ENCODE peak calls at places on chromosome 3, in four cellular contexts. O is IMR-90, R is neural crest cell, G is K562. A is an unnamed sample.

GRCh38 chr3:8499181-8499611 is 2.4 kb upstream of the LMCD1 start:
- DNase-seq in O (no peak), R (peak), G (no peak), A (no peak)

GRCh38 chr3:150388468-150389418 is 19.4 kb upstream of the TSC22D2 start:
- DNase-seq in G (no peak), R (no peak), O (no peak), A (no peak)

GRCh38 chr3:32076566-32076965 is 29.9 kb upstream of the GPD1L start:
- DNase-seq in G (peak), R (no peak), O (no peak), A (no peak)

GRCh38 chr3:111749171-111750170 is 109.6 kb upstream of the PHLDB2 start:
- DNase-seq in R (no peak), O (no peak), G (no peak), A (no peak)

GRCh38 chr3:140250945-140251344 is 316.0 kb downstream of the CLSTN2 start:
- DNase-seq in G (no peak), O (no peak), R (no peak), A (no peak)

GRCh38 chr3:4515896-4516295 is 22.7 kb downstream of the ITPR1 start:
- DNase-seq in R (no peak), G (no peak), O (no peak), A (no peak)

GRCh38 chr3:39405687-39406367 is 693 bp upstream of the RPSA start:
- DNase-seq in R (no peak), O (no peak), G (no peak), A (no peak)

GRCh38 chr3:61589856-61590255 is 28.5 kb downstream of the PTPRG start:
- DNase-seq in G (no peak), R (no peak), O (peak), A (no peak)

GRCh38 chr3:114709102-114709501 is 415.3 kb downstream of the TIGIT start:
- DNase-seq in R (no peak), O (peak), G (no peak), A (no peak)

GRCh38 chr3:39184968-39185285 is 7.5 kb downstream of the XIRP1 start:
- DNase-seq in R (no peak), G (no peak), O (no peak), A (no peak)

GRCh38 chr3:197040679-197041078 is 11.1 kb upstream of the MELTF start:
- DNase-seq in O (no peak), R (no peak), G (no peak), A (no peak)

GRCh38 chr3:149646181-149646766 is 11.6 kb downstream of the WWTR1 start:
- DNase-seq in R (no peak), G (no peak), O (peak), A (no peak)

GRCh38 chr3:186298876-186299275 is 63.2 kb downstream of the DGKG start:
- DNase-seq in O (no peak), R (no peak), G (no peak), A (no peak)

GRCh38 chr3:168459229-168459784 is 363.6 kb upstream of the GOLIM4 start:
- DNase-seq in R (no peak), O (peak), G (no peak), A (no peak)

GRCh38 chr3:4540267-4540666 is 47.1 kb downstream of the ITPR1 start:
- DNase-seq in R (no peak), G (no peak), O (no peak), A (no peak)

GRCh38 chr3:50195501-50196252 is 4.3 kb downstream of the GNAT1 start:
- DNase-seq in R (no peak), G (no peak), O (no peak), A (no peak)

GRCh38 chr3:99548674-99549073 is 89.7 kb upstream of the COL8A1 start:
- DNase-seq in G (no peak), R (no peak), O (no peak), A (no peak)

GRCh38 chr3:38567498-38567897 is 71.4 kb downstream of the EXOG start:
- DNase-seq in O (no peak), G (no peak), R (no peak), A (no peak)

GRCh38 chr3:50189274-50189673 is 2.1 kb upstream of the GNAT1 start:
- DNase-seq in O (peak), R (peak), G (peak), A (peak)

GRCh38 chr3:179133575-179133974 is 14.6 kb upstream of the PIK3CA start:
- DNase-seq in O (no peak), G (no peak), R (no peak), A (no peak)

GRCh38 chr3:177977381-177978158 is 558.7 kb upstream of the KCNMB2 start:
- DNase-seq in R (no peak), O (peak), G (no peak), A (no peak)

GRCh38 chr3:40873456-40873855 is 325.8 kb upstream of the CTNNB1 start:
- DNase-seq in R (no peak), O (no peak), G (no peak), A (no peak)

GRCh38 chr3:142595581-142595950 is 627 bp upstream of the PLS1 start:
- DNase-seq in O (peak), R (no peak), G (no peak), A (no peak)

GRCh38 chr3:7144696-7145308 is 283.9 kb downstream of the GRM7 start:
- DNase-seq in O (no peak), G (peak), R (peak), A (peak)

GRCh38 chr3:98972155-98972554 is 70.7 kb upstream of the DCBLD2 start:
- DNase-seq in O (peak), G (no peak), R (no peak), A (no peak)

GRCh38 chr3:14680716-14681115 is 5.8 kb downstream of the C3orf20 start:
- DNase-seq in O (peak), R (no peak), G (no peak), A (no peak)

GRCh38 chr3:143571548-143571947 is 276.7 kb downstream of the SLC9A9 start:
- DNase-seq in O (no peak), G (no peak), R (no peak), A (no peak)

GRCh38 chr3:42256135-42256819 is 9.7 kb downstream of the CCK start:
- DNase-seq in G (no peak), R (no peak), O (peak), A (no peak)

GRCh38 chr3:185820973-185821758 is 3.7 kb downstream of the IGF2BP2 start:
- DNase-seq in G (no peak), O (peak), R (no peak), A (no peak)

GRCh38 chr3:55286695-55287094 is 200.4 kb downstream of the WNT5A start:
- DNase-seq in R (no peak), O (no peak), G (no peak), A (no peak)
- TF ChIP-seq CTCF in R (no peak), O (no peak), G (no peak), A (no peak)

DNA sequence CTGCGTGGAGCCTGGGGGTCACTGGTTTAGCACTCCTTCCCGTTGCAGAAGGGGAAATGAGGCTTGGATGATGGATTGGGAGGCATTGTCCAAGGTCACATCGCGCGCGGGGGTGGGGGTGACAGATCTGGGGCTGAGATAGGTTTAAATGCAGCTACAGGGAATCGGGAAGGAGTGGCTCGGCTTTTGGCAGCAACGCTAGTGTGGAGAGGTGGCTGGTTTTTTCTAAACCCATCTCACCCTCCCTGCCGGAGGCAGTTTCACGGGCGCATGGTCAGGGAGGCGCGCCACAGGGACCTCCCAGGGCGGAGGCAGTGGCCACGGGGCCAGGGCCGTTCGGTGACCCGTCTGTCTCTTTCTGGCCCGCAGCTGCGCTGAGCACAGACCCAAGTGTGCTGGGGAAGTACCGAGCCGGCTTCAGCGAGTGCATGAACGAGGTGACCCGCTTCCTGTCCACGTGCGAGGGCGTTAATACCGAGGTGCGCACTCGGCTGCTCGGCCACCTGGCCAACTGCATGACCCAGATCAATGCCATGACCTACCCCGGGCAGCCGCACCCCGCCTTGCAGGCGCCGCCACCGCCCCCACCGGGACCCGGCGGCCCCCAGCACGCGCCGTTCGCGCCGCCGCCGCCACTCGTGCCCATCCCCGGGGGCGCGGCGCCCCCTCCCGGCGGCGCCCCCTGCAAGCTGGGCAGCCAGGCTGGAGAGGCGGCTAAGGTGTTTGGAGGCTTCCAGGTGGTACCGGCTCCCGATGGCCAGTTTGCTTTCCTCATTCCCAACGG is 1.6 kb downstream of the HES1 start:
- DNase-seq in R (peak), O (peak), G (peak), A (peak)
- TF ChIP-seq CTCF in R (peak), O (peak), G (peak), A (peak)

GRCh38 chr3:46209053-46209452 is 940 bp upstream of the CCR1 start:
- DNase-seq in O (no peak), G (no peak), R (no peak), A (no peak)

GRCh38 chr3:46209751-46210470 is 1.8 kb upstream of the CCR1 start:
- DNase-seq in R (no peak), O (peak), G (no peak), A (no peak)

GRCh38 chr3:46205286-46205960 is 2.7 kb downstream of the CCR1 start:
- DNase-seq in R (no peak), G (no peak), O (no peak), A (no peak)

GRCh38 chr3:46206284-46206683 is 1.8 kb downstream of the CCR1 start:
- DNase-seq in R (no peak), G (no peak), O (no peak), A (no peak)

DNA sequence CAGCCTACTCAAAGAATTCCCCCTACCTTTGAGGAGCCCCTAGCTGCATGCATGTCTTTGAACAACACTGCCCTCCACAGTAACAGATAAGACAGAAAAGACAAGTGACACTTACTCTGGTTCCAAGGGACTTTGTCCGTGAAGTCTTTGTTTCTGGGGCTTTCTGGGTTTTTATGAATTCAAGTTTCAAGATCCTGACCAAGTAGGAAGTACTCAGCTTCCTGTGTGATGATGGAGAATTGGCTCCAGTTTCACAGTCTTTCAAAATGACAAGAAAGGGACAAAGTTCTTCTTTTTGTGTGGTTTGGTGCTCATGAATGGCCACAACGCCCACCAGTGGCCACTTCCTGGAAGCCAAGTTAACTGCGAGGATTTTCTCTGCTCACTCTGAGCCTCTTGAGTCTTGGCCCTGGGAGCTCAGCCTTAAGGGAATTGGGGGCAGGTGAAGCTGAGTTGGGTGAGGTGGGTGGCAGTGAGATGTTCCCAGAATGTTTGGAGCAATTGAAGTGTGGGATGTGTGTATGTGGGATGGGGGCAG is at the start of gene CCR1:
- DNase-seq in G (no peak), O (peak), R (peak), A (peak)
- TF ChIP-seq CTCF in G (peak), O (peak), R (peak), A (peak)

DNA sequence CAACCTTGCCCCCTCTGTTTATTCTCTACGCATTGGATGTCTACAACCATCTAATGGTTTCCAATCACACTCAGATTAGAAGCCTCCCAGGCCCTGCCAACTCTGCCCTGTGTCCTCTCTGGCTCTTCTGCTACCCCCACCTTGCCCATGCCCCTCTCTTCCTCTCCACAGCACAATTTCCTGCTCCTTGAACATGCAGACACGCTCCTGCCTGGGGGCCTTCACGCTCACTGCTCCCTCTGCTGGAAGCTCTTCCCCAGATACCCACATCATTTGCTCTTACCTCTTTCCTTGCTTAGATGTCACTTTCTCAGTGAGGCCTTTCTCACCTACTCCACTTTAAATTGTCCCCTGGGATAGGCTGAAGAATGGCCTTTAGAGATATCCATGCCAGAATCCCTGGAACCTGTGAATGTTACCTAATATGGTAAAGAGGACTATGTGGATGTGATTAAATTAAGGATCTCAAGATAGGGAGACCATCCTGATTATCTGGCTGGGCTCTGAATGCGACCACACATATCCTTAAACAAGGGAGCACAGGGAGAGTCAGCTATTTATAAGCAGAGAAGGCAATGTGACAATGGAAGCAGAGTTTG is 9.9 kb downstream of the KY start:
- DNase-seq in R (peak), G (peak), O (peak), A (peak)
- TF ChIP-seq CTCF in R (peak), G (peak), O (peak), A (peak)

GRCh38 chr3:105930733-105931132 is 61.9 kb upstream of the CBLB start:
- DNase-seq in G (no peak), R (no peak), O (no peak), A (no peak)
- TF ChIP-seq CTCF in G (no peak), R (no peak), O (no peak), A (no peak)

GRCh38 chr3:27025718-27026117 is 343.5 kb downstream of the NEK10 start:
- DNase-seq in O (no peak), R (no peak), G (no peak), A (no peak)
- TF ChIP-seq CTCF in O (no peak), R (no peak), G (no peak), A (no peak)

A was measured in endothelial cell.